ENCODE peak calls at places on chromosomes 4 and X, in four cellular contexts. J is K562, W is IMR-90, F is HepG2. L is an unnamed sample.

GRCh38 chrX:41785685-41786084 is 61.7 kb downstream of the GPR82 start:
- DNase-seq in F (no peak), W (peak), J (no peak), L (no peak)

GRCh38 chr4:72631296-72631695 is 62.3 kb upstream of the ADAMTS3 start:
- DNase-seq in J (peak), F (no peak), W (peak), L (no peak)

GRCh38 chrX:153884136-153885076 is 1.6 kb downstream of the L1CAM start:
- DNase-seq in J (no peak), W (no peak), F (no peak), L (peak)

GRCh38 chr4:41748788-41749445 is 392 bp upstream of the PHOX2B start:
- DNase-seq in W (no peak), J (no peak), F (no peak), L (no peak)

GRCh38 chr4:65580551-65580950 is 89.7 kb downstream of the EPHA5 start:
- DNase-seq in W (no peak), F (no peak), J (no peak), L (peak)

GRCh38 chrX:115690554-115691216 is 129.7 kb downstream of the PLS3 start:
- DNase-seq in J (peak), F (peak), W (peak), L (peak)

GRCh38 chr4:20043992-20044391 is 207.7 kb upstream of the SLIT2 start:
- DNase-seq in W (no peak), F (no peak), J (no peak), L (no peak)

GRCh38 chrX:97026406-97026805 is 142.7 kb downstream of the RPA4 start:
- DNase-seq in J (no peak), W (peak), F (no peak), L (peak)

GRCh38 chr4:2714071-2714770 is 41.9 kb downstream of the TNIP2 start:
- DNase-seq in F (no peak), W (peak), J (no peak), L (no peak)

GRCh38 chr4:84470204-84470785 is 28.8 kb downstream of the NKX6-1 start:
- DNase-seq in J (no peak), F (peak), W (no peak), L (no peak)

GRCh38 chr4:139416073-139416673 is 37.7 kb upstream of the RAB33B start:
- DNase-seq in F (peak), W (peak), J (peak), L (peak)

GRCh38 chrX:357693-358471 is 28.8 kb downstream of the PPP2R3B start:
- DNase-seq in J (no peak), W (peak), F (no peak), L (no peak)

GRCh38 chr4:47482326-47482725 is 2.7 kb upstream of the ATP10D start:
- DNase-seq in J (no peak), W (peak), F (no peak), L (no peak)

GRCh38 chr4:108370291-108370690 is 201.6 kb upstream of the LEF1 start:
- DNase-seq in W (no peak), J (no peak), F (no peak), L (no peak)

GRCh38 chr4:186598686-186599085 is 43.3 kb upstream of the MTNR1A start:
- DNase-seq in F (no peak), W (no peak), J (no peak), L (no peak)

GRCh38 chrX:10135561-10136399 is 21.0 kb upstream of the CLCN4 start:
- DNase-seq in J (no peak), W (no peak), F (no peak), L (no peak)

GRCh38 chrX:11665144-11666040 is at the start of gene ARHGAP6:
- DNase-seq in J (no peak), F (no peak), W (peak), L (no peak)

GRCh38 chr4:105542032-105542431 is 10.4 kb upstream of the ARHGEF38 start:
- DNase-seq in J (no peak), W (no peak), F (no peak), L (no peak)

GRCh38 chrX:152895724-152896420 is 2.0 kb upstream of the ZNF185 start:
- DNase-seq in F (no peak), W (no peak), J (no peak), L (no peak)

GRCh38 chr4:149584703-149585102 is 230.9 kb downstream of the IQCM start:
- DNase-seq in J (no peak), W (no peak), F (no peak), L (no peak)

GRCh38 chrX:136162827-136163427 is 15.6 kb downstream of the FHL1 start:
- DNase-seq in J (peak), W (peak), F (peak), L (peak)

GRCh38 chrX:48945517-48946348 is 11.7 kb downstream of the OTUD5 start:
- DNase-seq in W (peak), F (peak), J (peak), L (peak)

GRCh38 chrX:40104649-40105015 is 6.9 kb upstream of the BCOR start:
- DNase-seq in W (peak), F (no peak), J (no peak), L (peak)

GRCh38 chr4:3244002-3244401 is 5.0 kb upstream of the MSANTD1 start:
- DNase-seq in W (no peak), F (no peak), J (no peak), L (no peak)

GRCh38 chr4:14640476-14640875 is 361.8 kb upstream of the CPEB2 start:
- DNase-seq in F (no peak), J (no peak), W (no peak), L (no peak)

GRCh38 chr4:37383579-37384229 is 139.2 kb downstream of the NWD2 start:
- DNase-seq in F (peak), J (peak), W (peak), L (peak)

GRCh38 chr4:7876096-7876993 is 63.3 kb downstream of the AFAP1 start:
- DNase-seq in J (peak), W (peak), F (peak), L (peak)

GRCh38 chr4:139587452-139587851 is 31.4 kb upstream of the SETD7 start:
- DNase-seq in F (no peak), W (no peak), J (no peak), L (no peak)

GRCh38 chrX:111431007-111431406 is 19.0 kb upstream of the DCX start:
- DNase-seq in J (no peak), F (no peak), W (no peak), L (no peak)

GRCh38 chr4:3688018-3688998 is 77.9 kb upstream of the ADRA2C start:
- DNase-seq in W (peak), F (no peak), J (no peak), L (no peak)

GRCh38 chr4:102847687-102848086 is 20.3 kb upstream of the UBE2D3 start:
- DNase-seq in J (no peak), F (no peak), W (no peak), L (no peak)

GRCh38 chrX:34770511-34770910 is 113.4 kb upstream of the TMEM47 start:
- DNase-seq in J (no peak), F (no peak), W (no peak), L (no peak)

GRCh38 chr4:15778742-15779231 is 659 bp downstream of the CD38 start:
- DNase-seq in F (no peak), W (no peak), J (no peak), L (peak)

GRCh38 chr4:23922535-23923115 is 32.8 kb upstream of the PPARGC1A start:
- DNase-seq in F (no peak), W (no peak), J (no peak), L (no peak)

DNA sequence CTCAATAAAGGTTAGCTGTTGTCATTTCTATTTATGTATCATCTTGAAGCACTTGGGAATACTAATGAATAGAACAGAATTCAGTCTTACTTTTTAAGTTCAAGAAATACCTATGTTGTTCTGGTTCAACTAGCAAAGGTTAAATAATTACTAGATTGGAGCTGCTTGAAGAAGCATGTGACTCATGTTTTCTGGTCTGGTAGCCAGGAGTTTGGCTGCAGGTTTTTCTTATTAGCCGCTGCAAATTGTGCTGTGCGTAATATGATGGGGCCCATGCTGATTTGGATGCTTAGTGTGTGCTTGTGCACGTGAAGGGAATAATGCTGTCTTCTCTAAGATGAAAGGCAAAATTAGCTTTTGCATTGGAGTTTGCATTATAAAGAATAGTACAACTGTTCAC is 219.7 kb downstream of the SNCA start:
- DNase-seq in J (no peak), F (no peak), W (no peak), L (no peak)
- TF ChIP-seq CEBPB in J (no peak), F (no peak), W (no peak), L (no peak)

GRCh38 chrX:118199997-118200396 is 83.4 kb upstream of the KLHL13 start:
- DNase-seq in J (no peak), F (no peak), W (no peak), L (no peak)
- TF ChIP-seq CEBPB in J (no peak), F (no peak), W (no peak), L (no peak)

GRCh38 chrX:54352677-54353076 is 5.2 kb downstream of the WNK3 start:
- DNase-seq in F (no peak), J (no peak), W (no peak), L (no peak)

GRCh38 chrX:54359408-54359807 is 1.6 kb upstream of the WNK3 start:
- DNase-seq in J (no peak), F (no peak), W (no peak), L (no peak)

GRCh38 chrX:54357414-54358377 is at the start of gene WNK3:
- DNase-seq in W (peak), F (peak), J (no peak), L (peak)

GRCh38 chrX:54358424-54359211 is 772 bp upstream of the WNK3 start:
- DNase-seq in J (no peak), W (peak), F (no peak), L (no peak)
- TF ChIP-seq CEBPB in J (no peak), W (no peak), F (no peak), L (no peak)

DNA sequence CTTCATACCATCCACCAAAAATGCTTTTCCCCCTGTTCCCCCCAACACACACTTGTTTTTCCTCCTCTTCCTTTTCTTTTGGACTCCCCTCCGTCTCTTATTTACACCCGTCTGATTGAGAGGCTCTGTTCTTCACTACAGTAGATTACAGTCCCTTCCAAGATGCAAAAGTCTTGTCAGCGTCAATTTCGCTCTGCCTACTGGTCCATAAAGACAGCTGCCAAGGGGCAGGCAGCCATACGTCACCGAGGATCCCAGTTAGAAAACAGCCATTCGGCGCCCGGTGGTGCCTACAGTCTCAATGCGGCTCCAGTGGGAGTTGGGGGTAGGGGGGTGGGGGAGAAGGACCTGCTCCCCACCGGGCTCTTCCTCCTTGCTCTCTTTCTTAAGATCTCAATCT is at the start of gene GPM6B:
- DNase-seq in J (no peak), F (no peak), W (no peak), L (no peak)
- TF ChIP-seq CEBPB in J (no peak), F (no peak), W (no peak), L (no peak)

DNA sequence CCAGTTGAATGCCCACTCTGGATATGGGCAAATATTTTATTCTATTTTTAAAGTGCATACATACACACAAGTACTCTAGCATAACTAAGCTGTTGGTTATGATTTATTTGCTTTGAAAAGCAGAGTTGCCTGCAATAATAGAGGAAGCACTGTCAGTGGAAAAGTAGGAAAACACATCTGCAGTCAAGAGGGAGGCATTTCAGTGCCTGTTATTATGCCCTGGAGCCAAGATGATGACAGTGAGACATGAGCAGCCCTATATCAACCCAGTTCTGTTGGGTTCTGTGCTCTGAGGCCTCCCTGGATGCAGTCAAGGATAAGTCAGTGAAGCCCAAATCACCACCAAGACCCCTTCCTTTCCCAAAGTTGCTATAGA is 64.0 kb downstream of the PALLD start:
- DNase-seq in F (no peak), W (no peak), J (no peak), L (no peak)
- TF ChIP-seq CEBPB in F (no peak), W (no peak), J (no peak), L (no peak)

GRCh38 chr4:171017596-171017995 is 795.6 kb upstream of the GALNTL6 start:
- DNase-seq in W (no peak), J (no peak), F (no peak), L (no peak)
- TF ChIP-seq CEBPB in W (no peak), J (no peak), F (no peak), L (no peak)

L was measured in A549.